ENCODE peak calls at places on chromosomes 1 and 21, in ten cellular contexts. E, Y, D, P, Q, K, U, A, B and W are unnamed samples.

GRCh38 chr1:3510136-3510955 is 55.9 kb downstream of the ARHGEF16 start:
- DNase-seq in Q (no peak), A (peak), U (no peak), P (no peak), D (peak), K (no peak), E (no peak), B (peak), Y (no peak), W (no peak)

GRCh38 chr21:38800924-38801744 is 4.6 kb upstream of the ETS2 start:
- DNase-seq in U (no peak), Y (no peak), K (no peak), Q (no peak), E (no peak), B (no peak), A (no peak), P (no peak), D (no peak), W (no peak)

GRCh38 chr1:1462318-1462966 is 9.1 kb upstream of the ATAD3B start:
- DNase-seq in Q (peak), Y (no peak), D (peak), P (no peak), E (no peak), K (no peak), B (no peak), A (peak), U (no peak), W (no peak)

GRCh38 chr1:74083128-74083527 is 114.8 kb downstream of the LRRIQ3 start:
- DNase-seq in K (no peak), P (no peak), Q (no peak), E (no peak), D (no peak), A (no peak), B (no peak), Y (no peak), U (no peak), W (no peak)

GRCh38 chr1:12147116-12147753 is 19.6 kb upstream of the TNFRSF1B start:
- DNase-seq in P (no peak), Y (peak), A (no peak), D (no peak), B (no peak), Q (no peak), U (no peak), E (no peak), K (no peak), W (no peak)

GRCh38 chr1:206714331-206715058 is 29.8 kb downstream of the MAPKAPK2 start:
- DNase-seq in P (no peak), Y (no peak), Q (no peak), U (no peak), D (no peak), B (no peak), A (peak), K (no peak), E (no peak), W (no peak)

GRCh38 chr1:18012686-18013085 is 94.9 kb upstream of the IGSF21 start:
- DNase-seq in A (no peak), E (no peak), B (no peak), Q (no peak), D (no peak), P (no peak), K (no peak), U (no peak), Y (no peak), W (no peak)

GRCh38 chr1:216293673-216294072 is 129.6 kb downstream of the USH2A start:
- DNase-seq in Y (no peak), P (no peak), A (no peak), U (no peak), E (no peak), D (no peak), K (no peak), B (no peak), Q (no peak), W (no peak)

GRCh38 chr1:33914531-33914930 is 50.7 kb downstream of the HMGB4 start:
- DNase-seq in Q (no peak), B (no peak), Y (no peak), A (peak), U (no peak), D (no peak), K (no peak), P (no peak), E (no peak), W (no peak)